ENCODE peak calls at places on chromosomes 1 and 21, in seven cellular contexts. D is Calu3, B is HCEC 1CT, V is RCC 7860, A is EL, O is HTR-8/SVneo, R is NCI-H2171 treated with DMSO at 0.1 percent for 48 hours. Y is an unnamed sample.

GRCh38 chr1:234886081-234886874 is 242.4 kb downstream of the TOMM20 start:
- DNase-seq in D (no peak), B (no peak), V (no peak), A (no peak), O (no peak), R (peak), Y (no peak)

GRCh38 chr1:157504646-157505045 is 47.7 kb downstream of the FCRL5 start:
- DNase-seq in D (no peak), B (no peak), V (no peak), A (no peak), O (no peak), R (no peak), Y (no peak)

GRCh38 chr1:112673589-112674439 is 645 bp upstream of the MOV10 start:
- DNase-seq in D (peak), B (peak), V (peak), A (peak), O (peak), R (peak), Y (peak)

GRCh38 chr1:3771108-3772026 is 1.2 kb upstream of the SMIM1 start:
- DNase-seq in D (no peak), B (no peak), V (no peak), A (no peak), O (no peak), R (no peak), Y (no peak)

GRCh38 chr21:37224861-37225260 is 42.3 kb downstream of the VPS26C start:
- DNase-seq in D (no peak), B (no peak), V (no peak), A (no peak), O (no peak), R (no peak), Y (no peak)

GRCh38 chr1:42873670-42874069 is 27.3 kb downstream of the ZNF691 start:
- DNase-seq in D (no peak), B (no peak), V (no peak), A (no peak), O (no peak), R (no peak), Y (no peak)

GRCh38 chr1:19892628-19893168 is 10.5 kb downstream of the OTUD3 start:
- DNase-seq in D (no peak), B (peak), V (no peak), A (peak), O (no peak), R (no peak), Y (no peak)

GRCh38 chr21:41611966-41612606 is 104.1 kb upstream of the TMPRSS2 start:
- DNase-seq in D (peak), B (no peak), V (peak), A (no peak), O (no peak), R (no peak), Y (no peak)

GRCh38 chr1:92739669-92740524 is 45.0 kb downstream of the EVI5 start:
- DNase-seq in D (no peak), B (no peak), V (no peak), A (no peak), O (no peak), R (no peak), Y (no peak)

Y was measured in NCI-H226.